ENCODE peak calls at places on chromosomes 5 and 9, in six cellular contexts. Y is HCT116, H is GM23338, C is heart right ventricle, P is right atrium auricular region, S is AG04450. O is an unnamed sample.

GRCh38 chr9:1732670-1733069 is 282.5 kb upstream of the SMARCA2 start:
- DNase-seq in Y (no peak), H (no peak), C (no peak), P (no peak), S (no peak), O (no peak)

GRCh38 chr9:101737705-101738565 is 512 bp downstream of the GRIN3A start:
- DNase-seq in Y (no peak), H (peak; percentile 67), C (no peak), P (no peak), S (no peak), O (no peak)

GRCh38 chr9:1100945-1101344 is 50.8 kb downstream of the DMRT2 start:
- DNase-seq in Y (no peak), H (peak; percentile 84), C (peak; percentile 24), P (peak; percentile 59), S (no peak), O (peak; percentile 19)

GRCh38 chr9:935348-935965 is 41.0 kb upstream of the DMRT3 start:
- DNase-seq in Y (no peak), H (no peak), C (no peak), P (no peak), S (no peak), O (no peak)

GRCh38 chr9:124480621-124480981 is 26.6 kb downstream of the NR5A1 start:
- DNase-seq in Y (peak; percentile 32), H (peak; percentile 86), C (no peak), P (no peak), S (no peak), O (peak; percentile 1)

GRCh38 chr9:134626576-134627416 is 14.8 kb upstream of the COL5A1 start:
- DNase-seq in Y (no peak), H (no peak), C (no peak), P (no peak), S (no peak), O (no peak)

GRCh38 chr5:164048527-164048926 is 543.1 kb downstream of the MAT2B start:
- DNase-seq in Y (no peak), H (no peak), C (no peak), P (no peak), S (no peak), O (no peak)

GRCh38 chr9:655875-656274 is 185.6 kb upstream of the DMRT1 start:
- DNase-seq in Y (no peak), H (no peak), C (peak; percentile 93), P (peak; percentile 91), S (no peak), O (no peak)

GRCh38 chr5:148962761-148963324 is 100.0 kb downstream of the SH3TC2 start:
- DNase-seq in Y (no peak), H (no peak), C (no peak), P (no peak), S (no peak), O (no peak)

GRCh38 chr9:128004011-128004604 is 23.3 kb upstream of the EEIG1 start:
- DNase-seq in Y (no peak), H (no peak), C (no peak), P (no peak), S (no peak), O (no peak)

GRCh38 chr5:35332551-35332950 is 102.3 kb upstream of the PRLR start:
- DNase-seq in Y (no peak), H (no peak), C (no peak), P (no peak), S (no peak), O (no peak)

GRCh38 chr5:53877243-53877642 is 316.8 kb downstream of the NDUFS4 start:
- DNase-seq in Y (no peak), H (no peak), C (no peak), P (no peak), S (peak; percentile 32), O (peak; percentile 22)

GRCh38 chr5:56759521-56759920 is 55.8 kb upstream of the MAP3K1 start:
- DNase-seq in Y (no peak), H (no peak), C (no peak), P (no peak), S (no peak), O (no peak)

GRCh38 chr5:89968870-89969472 is 440.6 kb downstream of the CETN3 start:
- DNase-seq in Y (no peak), H (no peak), C (peak; percentile 57), P (no peak), S (no peak), O (peak; percentile 4)

GRCh38 chr9:92746567-92747458 is 17.8 kb downstream of the BICD2 start:
- DNase-seq in Y (no peak), H (no peak), C (no peak), P (no peak), S (no peak), O (no peak)

GRCh38 chr9:134413890-134414731 is 87.9 kb downstream of the RXRA start:
- DNase-seq in Y (peak; percentile 50), H (no peak), C (peak; percentile 69), P (peak; percentile 81), S (peak; percentile 60), O (peak; percentile 21)

GRCh38 chr5:150122158-150122510 is 33.5 kb downstream of the PDGFRB start:
- DNase-seq in Y (no peak), H (peak; percentile 76), C (no peak), P (no peak), S (no peak), O (no peak)

GRCh38 chr5:176995896-176996767 is 10.4 kb downstream of the UIMC1 start:
- DNase-seq in Y (no peak), H (no peak), C (no peak), P (no peak), S (no peak), O (no peak)

GRCh38 chr9:110672873-110673508 is 4.4 kb downstream of the MUSK start:
- DNase-seq in Y (no peak), H (no peak), C (no peak), P (no peak), S (no peak), O (no peak)

GRCh38 chr9:110668528-110669167 is at the start of gene MUSK:
- DNase-seq in Y (no peak), H (no peak), C (no peak), P (no peak), S (no peak), O (no peak)

GRCh38 chr9:110671849-110672248 is 3.3 kb downstream of the MUSK start:
- DNase-seq in Y (no peak), H (no peak), C (no peak), P (no peak), S (no peak), O (no peak)

DNA sequence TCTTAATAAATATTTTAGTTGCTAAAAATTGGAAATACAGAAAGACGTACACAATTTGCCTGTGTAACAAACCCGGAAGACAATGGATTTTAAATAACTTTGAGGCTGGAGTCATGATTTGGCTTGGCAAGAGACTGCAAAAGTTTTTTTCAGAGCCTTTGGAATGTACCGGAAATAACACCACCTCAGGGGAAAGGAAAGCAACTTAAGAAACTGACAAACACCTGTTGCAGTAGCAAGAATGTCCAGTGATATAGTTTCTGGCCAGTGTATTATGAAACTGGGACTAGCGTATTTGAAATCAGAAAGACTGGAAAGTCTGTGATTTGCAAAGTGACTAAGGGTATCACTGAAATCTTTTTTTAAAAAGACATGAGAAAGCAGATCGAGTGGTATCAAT is 848 bp downstream of the MUSK start:
- DNase-seq in Y (no peak), H (no peak), C (no peak), P (no peak), S (no peak), O (no peak)
- H3K4me3 ChIP-seq in Y (no peak overlapping the region), H (no peak overlapping the region), C (peak overlapping the region; percentile 37), P (peak overlapping the region; percentile 19), S (no peak overlapping the region), O (no peak overlapping the region)

GRCh38 chr5:160188968-160189319 is 40.4 kb upstream of the FABP6 start:
- DNase-seq in Y (no peak), H (no peak), C (no peak), P (no peak), S (no peak), O (no peak)

GRCh38 chr5:160186480-160186879 is 42.8 kb upstream of the FABP6 start:
- DNase-seq in Y (no peak), H (no peak), C (no peak), P (no peak), S (no peak), O (no peak)

GRCh38 chr5:160187091-160187490 is 42.2 kb upstream of the FABP6 start:
- DNase-seq in Y (no peak), H (peak; percentile 44), C (no peak), P (no peak), S (no peak), O (peak; percentile 57)

GRCh38 chr5:160185954-160186353 is 43.4 kb upstream of the FABP6 start:
- DNase-seq in Y (no peak), H (no peak), C (no peak), P (no peak), S (no peak), O (no peak)

GRCh38 chr5:160188151-160188967 is 40.9 kb upstream of the FABP6 start:
- DNase-seq in Y (no peak), H (peak; percentile 96), C (peak; percentile 62), P (peak; percentile 79), S (no peak), O (peak; percentile 29)
- TF ChIP-seq CTCF in Y (no peak), H (no peak), C (no peak), P (no peak), S (no peak), O (no peak)

DNA sequence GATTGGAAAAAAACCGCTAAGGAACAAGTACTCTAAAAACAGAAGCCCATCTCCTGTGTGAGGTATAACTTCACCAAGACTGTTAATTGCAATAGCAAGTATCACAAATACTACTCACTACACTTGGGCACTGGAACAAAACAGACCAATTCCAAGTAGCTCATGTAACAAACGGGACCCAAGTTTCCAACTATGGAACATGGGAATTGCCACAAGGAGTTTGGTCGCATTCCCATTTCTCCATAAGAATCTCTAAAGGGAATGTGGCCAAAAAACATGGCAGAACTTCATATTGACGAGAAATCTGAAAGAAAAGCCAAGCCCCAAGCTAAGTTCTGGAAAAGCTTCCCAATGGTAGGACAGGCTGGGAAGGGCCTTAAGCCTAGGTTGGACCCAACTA is 162.5 kb downstream of the MAPKAP1 start:
- DNase-seq in Y (no peak), H (no peak), C (no peak), P (no peak), S (no peak), O (no peak)
- H3K4me3 ChIP-seq in Y (no peak overlapping the region), H (no peak overlapping the region), C (no peak overlapping the region), P (no peak overlapping the region), S (no peak overlapping the region), O (no peak overlapping the region)

GRCh38 chr5:170774831-170775230 is 8.7 kb upstream of the GABRP start:
- DNase-seq in Y (no peak), H (peak; percentile 39), C (no peak), P (no peak), S (no peak), O (no peak)
- TF ChIP-seq CTCF in Y (no peak), H (peak; percentile 30), C (no peak), P (no peak), S (no peak), O (no peak)